ENCODE peak calls at places on chromosomes 16 and 17, in four cellular contexts. One of them, this sample, is unnamed.

GRCh38 chr17:65228734-65229390 is 91.7 kb downstream of the RGS9 start:
- DNase-seq in activated B cell treated with CpG ODN at 0.5 μM for 24 hours: no peak
- DNase-seq in coronary artery: no peak
- DNase-seq in HFFc6: peak
- DNase-seq in this sample: no peak

GRCh38 chr16:19168173-19169080 is at the start of gene SYT17:
- DNase-seq in activated B cell treated with CpG ODN at 0.5 μM for 24 hours: peak
- DNase-seq in coronary artery: no peak
- DNase-seq in HFFc6: no peak
- DNase-seq in this sample: no peak

GRCh38 chr16:19148189-19148588 is 19.9 kb upstream of the SYT17 start:
- DNase-seq in activated B cell treated with CpG ODN at 0.5 μM for 24 hours: no peak
- DNase-seq in coronary artery: no peak
- DNase-seq in HFFc6: no peak
- DNase-seq in this sample: no peak

GRCh38 chr17:12730931-12731521 is 58.3 kb upstream of the ARHGAP44 start:
- DNase-seq in activated B cell treated with CpG ODN at 0.5 μM for 24 hours: no peak
- DNase-seq in coronary artery: peak
- DNase-seq in HFFc6: peak
- DNase-seq in this sample: no peak

GRCh38 chr16:2195316-2196161 is 866 bp downstream of the CASKIN1 start:
- DNase-seq in activated B cell treated with CpG ODN at 0.5 μM for 24 hours: no peak
- DNase-seq in coronary artery: no peak
- DNase-seq in HFFc6: no peak
- DNase-seq in this sample: no peak

GRCh38 chr17:2598166-2598565 is 4.7 kb downstream of the PAFAH1B1 start:
- DNase-seq in activated B cell treated with CpG ODN at 0.5 μM for 24 hours: no peak
- DNase-seq in coronary artery: no peak
- DNase-seq in HFFc6: peak
- DNase-seq in this sample: no peak

GRCh38 chr16:4003166-4003565 is 113.1 kb downstream of the ADCY9 start:
- DNase-seq in activated B cell treated with CpG ODN at 0.5 μM for 24 hours: no peak
- DNase-seq in coronary artery: no peak
- DNase-seq in HFFc6: no peak
- DNase-seq in this sample: no peak

GRCh38 chr16:82454566-82454965 is 172.2 kb upstream of the CDH13 start:
- DNase-seq in activated B cell treated with CpG ODN at 0.5 μM for 24 hours: no peak
- DNase-seq in coronary artery: no peak
- DNase-seq in HFFc6: no peak
- DNase-seq in this sample: no peak

GRCh38 chr16:31110106-31111034 is 2.2 kb downstream of the BCKDK start:
- DNase-seq in activated B cell treated with CpG ODN at 0.5 μM for 24 hours: no peak
- DNase-seq in coronary artery: no peak
- DNase-seq in HFFc6: no peak
- DNase-seq in this sample: no peak

GRCh38 chr17:81854974-81855774 is 5.2 kb downstream of the P4HB start:
- DNase-seq in activated B cell treated with CpG ODN at 0.5 μM for 24 hours: no peak
- DNase-seq in coronary artery: no peak
- DNase-seq in HFFc6: no peak
- DNase-seq in this sample: no peak

GRCh38 chr16:48574148-48574547 is 35.8 kb downstream of the N4BP1 start:
- DNase-seq in activated B cell treated with CpG ODN at 0.5 μM for 24 hours: no peak
- DNase-seq in coronary artery: no peak
- DNase-seq in HFFc6: no peak
- DNase-seq in this sample: no peak

GRCh38 chr17:50206604-50207293 is 5.3 kb upstream of the COL1A1 start:
- DNase-seq in activated B cell treated with CpG ODN at 0.5 μM for 24 hours: no peak
- DNase-seq in coronary artery: peak
- DNase-seq in HFFc6: no peak
- DNase-seq in this sample: no peak

GRCh38 chr17:33234930-33235685 is 58.0 kb downstream of the ASIC2 start:
- DNase-seq in activated B cell treated with CpG ODN at 0.5 μM for 24 hours: no peak
- DNase-seq in coronary artery: peak
- DNase-seq in HFFc6: peak
- DNase-seq in this sample: no peak

GRCh38 chr17:78396436-78397335 is 18.2 kb downstream of the PGS1 start:
- DNase-seq in activated B cell treated with CpG ODN at 0.5 μM for 24 hours: no peak
- DNase-seq in coronary artery: no peak
- DNase-seq in HFFc6: no peak
- DNase-seq in this sample: no peak

GRCh38 chr16:53433930-53434435 is 288 bp upstream of the RBL2 start:
- DNase-seq in activated B cell treated with CpG ODN at 0.5 μM for 24 hours: no peak
- DNase-seq in coronary artery: no peak
- DNase-seq in HFFc6: no peak
- DNase-seq in this sample: no peak

GRCh38 chr17:76241776-76242175 is 1.5 kb upstream of the RNF157 start:
- DNase-seq in activated B cell treated with CpG ODN at 0.5 μM for 24 hours: no peak
- DNase-seq in coronary artery: no peak
- DNase-seq in HFFc6: no peak
- DNase-seq in this sample: no peak

GRCh38 chr17:75572713-75573539 is 14.7 kb upstream of the MYO15B start:
- DNase-seq in activated B cell treated with CpG ODN at 0.5 μM for 24 hours: no peak
- DNase-seq in coronary artery: no peak
- DNase-seq in HFFc6: no peak
- DNase-seq in this sample: no peak

GRCh38 chr16:89392881-89393730 is 97.3 kb downstream of the ANKRD11 start:
- DNase-seq in activated B cell treated with CpG ODN at 0.5 μM for 24 hours: no peak
- DNase-seq in coronary artery: no peak
- DNase-seq in HFFc6: no peak
- DNase-seq in this sample: no peak

GRCh38 chr17:71919181-71919580 is 201.6 kb upstream of the SOX9 start:
- DNase-seq in activated B cell treated with CpG ODN at 0.5 μM for 24 hours: no peak
- DNase-seq in coronary artery: no peak
- DNase-seq in HFFc6: no peak
- DNase-seq in this sample: no peak

GRCh38 chr17:35313875-35314409 is 59.5 kb downstream of the SLFN11 start:
- DNase-seq in activated B cell treated with CpG ODN at 0.5 μM for 24 hours: peak
- DNase-seq in coronary artery: no peak
- DNase-seq in HFFc6: no peak
- DNase-seq in this sample: no peak

GRCh38 chr16:4283939-4284338 is 11.1 kb upstream of the TFAP4 start:
- DNase-seq in activated B cell treated with CpG ODN at 0.5 μM for 24 hours: no peak
- DNase-seq in coronary artery: no peak
- DNase-seq in HFFc6: peak
- DNase-seq in this sample: no peak

GRCh38 chr17:43040655-43041054 is 15.6 kb downstream of the RND2 start:
- DNase-seq in activated B cell treated with CpG ODN at 0.5 μM for 24 hours: no peak
- DNase-seq in coronary artery: no peak
- DNase-seq in HFFc6: no peak
- DNase-seq in this sample: no peak

GRCh38 chr17:4968166-4968915 is 724 bp upstream of the SPAG7 start:
- DNase-seq in activated B cell treated with CpG ODN at 0.5 μM for 24 hours: no peak
- DNase-seq in coronary artery: no peak
- DNase-seq in HFFc6: no peak
- DNase-seq in this sample: no peak
- TF ChIP-seq CTCF in activated B cell treated with CpG ODN at 0.5 μM for 24 hours: no peak
- TF ChIP-seq CTCF in coronary artery: no peak
- TF ChIP-seq CTCF in HFFc6: no peak
- TF ChIP-seq CTCF in this sample: no peak

GRCh38 chr16:66523861-66524354 is 26.0 kb downstream of the TK2 start:
- DNase-seq in activated B cell treated with CpG ODN at 0.5 μM for 24 hours: no peak
- DNase-seq in coronary artery: no peak
- DNase-seq in HFFc6: no peak
- DNase-seq in this sample: no peak

GRCh38 chr16:66522816-66523590 is 26.9 kb downstream of the TK2 start:
- DNase-seq in activated B cell treated with CpG ODN at 0.5 μM for 24 hours: no peak
- DNase-seq in coronary artery: no peak
- DNase-seq in HFFc6: no peak
- DNase-seq in this sample: no peak

GRCh38 chr16:66521951-66522771 is 27.8 kb downstream of the TK2 start:
- DNase-seq in activated B cell treated with CpG ODN at 0.5 μM for 24 hours: peak
- DNase-seq in coronary artery: no peak
- DNase-seq in HFFc6: peak
- DNase-seq in this sample: peak

GRCh38 chr16:66525396-66526180 is 24.3 kb downstream of the TK2 start:
- DNase-seq in activated B cell treated with CpG ODN at 0.5 μM for 24 hours: no peak
- DNase-seq in coronary artery: no peak
- DNase-seq in HFFc6: peak
- DNase-seq in this sample: peak

GRCh38 chr16:66524601-66525164 is 25.2 kb downstream of the TK2 start:
- DNase-seq in activated B cell treated with CpG ODN at 0.5 μM for 24 hours: peak
- DNase-seq in coronary artery: no peak
- DNase-seq in HFFc6: no peak
- DNase-seq in this sample: peak
- TF ChIP-seq CTCF in activated B cell treated with CpG ODN at 0.5 μM for 24 hours: no peak
- TF ChIP-seq CTCF in coronary artery: no peak
- TF ChIP-seq CTCF in HFFc6: no peak
- TF ChIP-seq CTCF in this sample: peak

GRCh38 chr17:44219126-44219635 is 294 bp downstream of the UBTF start:
- DNase-seq in activated B cell treated with CpG ODN at 0.5 μM for 24 hours: no peak
- DNase-seq in coronary artery: peak
- DNase-seq in HFFc6: no peak
- DNase-seq in this sample: no peak
- TF ChIP-seq CTCF in activated B cell treated with CpG ODN at 0.5 μM for 24 hours: no peak
- TF ChIP-seq CTCF in coronary artery: no peak
- TF ChIP-seq CTCF in HFFc6: peak
- TF ChIP-seq CTCF in this sample: no peak

GRCh38 chr16:28146536-28146935 is 65.2 kb downstream of the XPO6 start:
- DNase-seq in activated B cell treated with CpG ODN at 0.5 μM for 24 hours: no peak
- DNase-seq in coronary artery: no peak
- DNase-seq in HFFc6: no peak
- DNase-seq in this sample: no peak

GRCh38 chr16:28139530-28139929 is 72.2 kb downstream of the XPO6 start:
- DNase-seq in activated B cell treated with CpG ODN at 0.5 μM for 24 hours: no peak
- DNase-seq in coronary artery: no peak
- DNase-seq in HFFc6: no peak
- DNase-seq in this sample: no peak

GRCh38 chr16:28136751-28137434 is 73.4 kb upstream of the GSG1L start:
- DNase-seq in activated B cell treated with CpG ODN at 0.5 μM for 24 hours: no peak
- DNase-seq in coronary artery: no peak
- DNase-seq in HFFc6: no peak
- DNase-seq in this sample: no peak

DNA sequence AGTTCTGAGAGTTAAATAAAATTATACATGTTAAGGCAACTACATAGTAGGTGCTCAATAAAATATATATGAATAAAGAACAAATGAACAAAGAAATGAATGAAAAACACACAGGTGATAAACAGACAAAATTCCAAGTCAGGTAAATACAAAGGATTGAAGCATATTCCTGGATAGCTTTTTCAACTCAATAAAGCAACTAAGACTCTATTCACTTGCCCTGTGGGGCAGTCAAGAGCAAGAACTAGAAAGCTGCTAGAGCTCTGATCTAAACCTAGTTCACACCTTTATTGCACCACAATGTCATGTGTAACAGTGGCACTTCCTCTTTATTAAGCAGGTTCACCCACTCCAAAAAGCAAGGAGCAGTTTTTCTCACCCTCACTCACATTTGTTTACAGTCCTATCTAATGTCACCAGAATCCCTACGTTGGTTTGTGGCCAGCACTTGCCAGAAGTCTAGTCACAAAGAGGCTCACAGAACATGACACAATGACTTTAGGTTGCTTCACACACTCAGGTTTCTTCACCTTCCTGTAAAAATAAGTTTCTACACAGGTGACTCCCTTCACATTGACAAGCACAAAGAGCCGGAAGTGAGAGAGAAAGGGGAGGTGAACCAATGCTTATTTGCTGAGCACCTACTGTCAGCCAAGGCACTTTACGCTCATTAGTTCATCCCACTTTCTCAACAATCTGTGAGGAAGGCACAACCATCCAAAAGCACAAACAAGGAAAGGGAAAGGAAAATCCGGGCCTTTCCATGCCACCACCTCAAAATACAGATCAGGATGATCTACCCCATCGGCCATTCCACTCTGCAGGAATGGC is 70.8 kb downstream of the XPO6 start:
- DNase-seq in activated B cell treated with CpG ODN at 0.5 μM for 24 hours: no peak
- DNase-seq in coronary artery: no peak
- DNase-seq in HFFc6: no peak
- DNase-seq in this sample: peak
- TF ChIP-seq CTCF in activated B cell treated with CpG ODN at 0.5 μM for 24 hours: no peak
- TF ChIP-seq CTCF in coronary artery: no peak
- TF ChIP-seq CTCF in HFFc6: no peak
- TF ChIP-seq CTCF in this sample: no peak

GRCh38 chr17:80414508-80414802 is 512 bp upstream of the ENDOV start:
- DNase-seq in activated B cell treated with CpG ODN at 0.5 μM for 24 hours: no peak
- DNase-seq in coronary artery: no peak
- DNase-seq in HFFc6: no peak
- DNase-seq in this sample: no peak
- TF ChIP-seq CTCF in activated B cell treated with CpG ODN at 0.5 μM for 24 hours: no peak
- TF ChIP-seq CTCF in coronary artery: no peak
- TF ChIP-seq CTCF in HFFc6: no peak
- TF ChIP-seq CTCF in this sample: no peak

GRCh38 chr16:22786691-22787090 is 27.3 kb upstream of the HS3ST2 start:
- DNase-seq in activated B cell treated with CpG ODN at 0.5 μM for 24 hours: no peak
- DNase-seq in coronary artery: no peak
- DNase-seq in HFFc6: no peak
- DNase-seq in this sample: no peak
- TF ChIP-seq CTCF in activated B cell treated with CpG ODN at 0.5 μM for 24 hours: no peak
- TF ChIP-seq CTCF in coronary artery: no peak
- TF ChIP-seq CTCF in HFFc6: no peak
- TF ChIP-seq CTCF in this sample: no peak

This sample was measured in CD14-positive monocyte.